ENCODE peak calls at places on chromosomes 2 and 18, in nine cellular contexts. L is tibial artery, G is GM12865, E is DND-41, T is RWPE1, R is HFFc6, H is tibial nerve, O is fibroblast of the aortic adventitia, F is foreskin fibroblast. K is an unnamed sample.

GRCh38 chr2:70733428-70734185 is 34.4 kb downstream of the ADD2 start:
- DNase-seq in R (no peak), H (no peak), F (no peak), G (no peak), T (no peak), E (no peak), O (no peak), L (no peak), K (no peak)

GRCh38 chr2:3335001-3335400 is 42.6 kb downstream of the EIPR1 start:
- DNase-seq in E (no peak), R (no peak), T (no peak), G (no peak), L (no peak), H (no peak), O (peak; percentile 13), F (no peak), K (no peak)

GRCh38 chr2:9681427-9681817 is 50.6 kb upstream of the YWHAQ start:
- DNase-seq in F (no peak), O (no peak), H (no peak), G (peak; percentile 51), L (no peak), E (peak; percentile 49), R (no peak), T (no peak), K (no peak)

GRCh38 chr2:14182227-14182946 is 450.1 kb upstream of the LRATD1 start:
- DNase-seq in T (no peak), H (no peak), F (no peak), G (no peak), R (no peak), L (no peak), O (no peak), E (no peak), K (no peak)

GRCh38 chr2:114160263-114161001 is 270.5 kb downstream of the ACTR3 start:
- DNase-seq in G (no peak), L (no peak), H (no peak), R (no peak), T (no peak), F (no peak), E (no peak), O (no peak), K (no peak)

GRCh38 chr2:227871375-227871788 is at the start of gene DAW1:
- DNase-seq in L (no peak), R (no peak), H (no peak), G (peak; percentile 66), T (no peak), F (peak; percentile 69), E (no peak), O (peak; percentile 65), K (peak; percentile 85)

GRCh38 chr2:241813806-241814570 is 5.0 kb downstream of the NEU4 start:
- DNase-seq in L (peak; percentile 17), R (no peak), F (no peak), O (no peak), T (no peak), E (peak; percentile 43), H (no peak), G (no peak), K (no peak)

GRCh38 chr2:18500333-18500732 is 60.1 kb downstream of the RDH14 start:
- DNase-seq in G (no peak), R (no peak), O (peak; percentile 86), L (no peak), F (peak; percentile 53), T (no peak), E (no peak), H (no peak), K (no peak)

GRCh38 chr2:4882421-4882820 is 809.8 kb upstream of the SOX11 start:
- DNase-seq in F (no peak), H (no peak), T (no peak), L (no peak), G (no peak), O (no peak), E (no peak), R (no peak), K (no peak)

GRCh38 chr2:20183373-20183772 is 41.6 kb downstream of the SDC1 start:
- DNase-seq in E (no peak), R (no peak), F (no peak), H (no peak), O (no peak), G (no peak), L (no peak), T (no peak), K (no peak)

GRCh38 chr2:220956429-220956828 is 615.7 kb downstream of the EPHA4 start:
- DNase-seq in H (no peak), E (no peak), L (no peak), G (no peak), O (no peak), T (no peak), F (no peak), R (no peak), K (no peak)
- TF ChIP-seq CTCF in H (no peak), E (no peak), L (no peak), G (no peak), O (no peak), T (no peak), F (no peak), R (no peak), K (no peak)

GRCh38 chr2:204542967-204543608 is 2.2 kb upstream of the PARD3B start:
- DNase-seq in E (no peak), O (peak; percentile 21), G (no peak), F (peak; percentile 34), R (no peak), L (peak; percentile 24), H (no peak), T (no peak), K (no peak)

GRCh38 chr2:204544961-204545860 is at the start of gene PARD3B:
- DNase-seq in L (peak; percentile 45), E (no peak), G (peak; percentile 16), F (peak; percentile 87), T (peak; percentile 33), O (peak; percentile 51), R (peak; percentile 37), H (no peak), K (peak; percentile 68)

GRCh38 chr2:204550738-204551137 is 5.5 kb downstream of the PARD3B start:
- DNase-seq in O (peak; percentile 77), R (peak; percentile 93), F (peak; percentile 82), E (no peak), L (no peak), G (no peak), H (no peak), T (no peak), K (no peak)

GRCh38 chr2:204541637-204542036 is 3.6 kb upstream of the PARD3B start:
- DNase-seq in R (no peak), E (no peak), L (no peak), H (no peak), O (no peak), T (no peak), F (no peak), G (no peak), K (no peak)

DNA sequence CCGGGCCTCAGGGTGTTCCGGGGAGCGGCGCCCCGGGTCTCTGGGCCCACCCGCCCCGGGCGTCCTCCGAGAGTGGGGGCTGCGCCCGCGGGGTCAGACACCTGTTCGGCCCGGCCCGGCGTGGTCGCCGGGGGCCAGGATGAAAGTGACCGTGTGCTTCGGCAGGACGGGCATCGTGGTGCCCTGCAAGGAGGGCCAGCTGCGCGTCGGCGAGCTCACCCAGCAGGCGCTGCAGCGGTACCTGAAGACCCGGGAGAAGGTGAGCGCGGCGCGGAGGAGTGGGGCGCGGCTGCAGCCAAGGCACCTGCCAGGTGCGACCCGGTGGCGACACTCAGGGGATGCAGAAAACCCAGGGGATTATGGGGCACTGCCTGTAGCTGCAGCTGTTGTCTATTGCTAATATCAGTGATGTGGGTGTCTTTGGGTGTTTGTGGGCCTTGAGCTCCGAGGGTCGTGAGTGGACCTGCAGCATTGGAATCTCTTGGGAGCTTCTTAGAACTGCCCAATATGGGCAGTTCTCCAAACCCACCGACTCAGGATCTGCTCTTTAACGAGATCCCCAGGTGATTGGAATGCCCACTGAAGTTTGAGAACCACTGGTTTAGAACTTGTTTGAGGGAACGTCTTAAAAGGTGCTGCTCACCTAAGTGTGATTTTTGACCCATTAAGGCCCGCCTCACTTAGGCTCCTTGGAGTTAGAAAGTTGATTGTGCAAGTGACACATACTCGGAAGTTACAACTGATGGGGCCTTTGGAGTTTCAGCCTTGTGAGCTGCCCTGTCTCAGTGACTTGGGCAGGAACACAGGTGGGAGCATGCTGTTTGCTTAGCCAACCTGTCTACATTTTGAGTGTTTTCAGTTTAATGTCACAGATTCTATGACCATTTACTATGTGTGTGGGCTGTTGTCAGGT is 842 bp downstream of the PARD3B start:
- DNase-seq in L (no peak), T (no peak), F (peak; percentile 37), O (no peak), H (no peak), E (no peak), G (no peak), R (no peak), K (peak; percentile 8)
- TF ChIP-seq CTCF in L (no peak), T (no peak), F (no peak), O (no peak), H (no peak), E (no peak), G (no peak), R (no peak), K (no peak)

GRCh38 chr2:130778781-130779180 is 23.4 kb downstream of the AMER3 start:
- DNase-seq in T (no peak), E (no peak), L (no peak), F (no peak), G (no peak), O (no peak), H (no peak), R (no peak), K (no peak)
- TF ChIP-seq CTCF in T (no peak), E (no peak), L (no peak), F (no peak), G (no peak), O (no peak), H (no peak), R (no peak), K (no peak)

GRCh38 chr18:77248873-77249582 is 620 bp upstream of the GALR1 start:
- DNase-seq in L (no peak), F (peak; percentile 6), H (no peak), T (no peak), E (no peak), G (no peak), R (no peak), O (peak; percentile 4), K (no peak)

GRCh38 chr18:77249583-77250500 is at the start of gene GALR1:
- DNase-seq in G (no peak), O (peak; percentile 4), T (no peak), L (no peak), H (no peak), E (no peak), R (no peak), F (peak; percentile 7), K (peak; percentile 26)

GRCh38 chr18:77250926-77251729 is 1.5 kb downstream of the GALR1 start:
- DNase-seq in R (no peak), L (no peak), O (peak; percentile 3), T (no peak), F (peak; percentile 2), H (no peak), G (no peak), E (no peak), K (peak; percentile 30)

GRCh38 chr18:77251730-77252050 is 2.0 kb downstream of the GALR1 start:
- DNase-seq in G (no peak), F (peak; percentile 1), L (no peak), O (no peak), T (no peak), R (no peak), E (no peak), H (no peak), K (no peak)

DNA sequence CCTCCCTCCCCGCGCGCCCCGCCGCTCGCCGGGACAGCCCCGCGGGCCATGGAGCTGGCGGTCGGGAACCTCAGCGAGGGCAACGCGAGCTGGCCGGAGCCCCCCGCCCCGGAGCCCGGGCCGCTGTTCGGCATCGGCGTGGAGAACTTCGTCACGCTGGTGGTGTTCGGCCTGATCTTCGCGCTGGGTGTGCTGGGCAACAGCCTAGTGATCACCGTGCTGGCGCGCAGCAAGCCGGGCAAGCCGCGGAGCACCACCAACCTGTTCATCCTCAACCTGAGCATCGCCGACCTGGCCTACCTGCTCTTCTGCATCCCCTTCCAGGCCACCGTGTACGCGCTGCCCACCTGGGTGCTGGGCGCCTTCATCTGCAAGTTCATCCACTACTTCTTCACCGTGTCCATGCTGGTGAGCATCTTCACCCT is 865 bp downstream of the GALR1 start:
- DNase-seq in F (peak; percentile 5), E (no peak), R (no peak), T (no peak), O (no peak), G (no peak), H (no peak), L (no peak), K (peak; percentile 22)
- TF ChIP-seq CTCF in F (no peak), E (no peak), R (no peak), T (no peak), O (no peak), G (no peak), H (no peak), L (no peak), K (no peak)